ENCODE peak calls at places on chromosomes 16 and 17, in eight cellular contexts. L, Y, X, S, C, N, U and V are unnamed samples.

GRCh38 chr16:11319529-11320146 is 25.6 kb upstream of the RMI2 start:
- DNase-seq in N (no peak), X (no peak), C (no peak), U (no peak), Y (no peak), L (no peak), S (no peak), V (no peak)

GRCh38 chr16:83928341-83929055 is 24.5 kb upstream of the OSGIN1 start:
- DNase-seq in N (no peak), S (peak), X (no peak), Y (no peak), L (peak), U (peak), C (no peak), V (peak)

GRCh38 chr17:41567317-41567716 is 4.5 kb downstream of the KRT9 start:
- DNase-seq in Y (no peak), U (no peak), C (no peak), S (no peak), L (no peak), N (no peak), X (no peak), V (no peak)

GRCh38 chr17:76363107-76363801 is 9.5 kb upstream of the PRPSAP1 start:
- DNase-seq in L (no peak), S (no peak), X (no peak), C (no peak), U (peak), N (no peak), Y (no peak), V (no peak)

GRCh38 chr17:60073621-60074020 is 5.1 kb downstream of the HEATR6 start:
- DNase-seq in U (no peak), Y (no peak), X (no peak), N (no peak), S (no peak), C (no peak), L (no peak), V (no peak)

GRCh38 chr16:71807905-71808592 is 585 bp downstream of the AP1G1 start:
- DNase-seq in N (peak), L (peak), C (no peak), Y (peak), X (no peak), U (peak), S (no peak), V (no peak)

GRCh38 chr17:58232707-58233156 is 5.7 kb upstream of the LPO start:
- DNase-seq in N (peak), Y (no peak), X (no peak), U (peak), L (peak), C (no peak), S (no peak), V (peak)

GRCh38 chr16:66131156-66131807 is 235.2 kb upstream of the CDH5 start:
- DNase-seq in U (no peak), X (no peak), C (no peak), N (no peak), L (peak), S (no peak), Y (no peak), V (no peak)

GRCh38 chr16:68452176-68452575 is 3.9 kb upstream of the SMPD3 start:
- DNase-seq in N (no peak), L (no peak), C (no peak), X (no peak), U (no peak), Y (no peak), S (no peak), V (no peak)

GRCh38 chr17:7969434-7969833 is 33.0 kb upstream of the GUCY2D start:
- DNase-seq in L (no peak), C (no peak), U (no peak), X (no peak), Y (no peak), S (no peak), N (no peak), V (no peak)

GRCh38 chr17:8044819-8045810 is 6.3 kb downstream of the ALOX15B start:
- DNase-seq in U (no peak), Y (no peak), C (no peak), X (no peak), S (no peak), N (no peak), L (no peak), V (no peak)

GRCh38 chr16:68345958-68346635 is 35.3 kb downstream of the PRMT7 start:
- DNase-seq in X (no peak), U (no peak), S (no peak), L (no peak), Y (no peak), C (no peak), N (no peak), V (no peak)

GRCh38 chr16:68136515-68136914 is 51.3 kb downstream of the NFATC3 start:
- DNase-seq in U (no peak), X (no peak), Y (no peak), S (no peak), C (no peak), N (no peak), L (no peak), V (no peak)

GRCh38 chr17:81583589-81584337 is 31.6 kb upstream of the FAAP100 start:
- DNase-seq in S (no peak), Y (no peak), U (no peak), L (peak), N (no peak), X (no peak), C (no peak), V (no peak)

GRCh38 chr17:81578561-81579225 is 26.5 kb upstream of the FAAP100 start:
- DNase-seq in C (no peak), X (no peak), Y (no peak), S (no peak), L (no peak), N (no peak), U (no peak), V (no peak)

GRCh38 chr17:64470676-64471075 is 21.8 kb downstream of the MILR1 start:
- DNase-seq in Y (no peak), C (no peak), U (no peak), N (peak), L (no peak), X (no peak), S (no peak), V (no peak)

GRCh38 chr17:62801553-62801952 is 6.6 kb downstream of the MARCHF10 start:
- DNase-seq in Y (no peak), C (no peak), S (no peak), L (peak), N (no peak), X (no peak), U (peak), V (no peak)

GRCh38 chr17:36183001-36183810 is 6.8 kb upstream of the TBC1D3B start:
- DNase-seq in L (peak), X (no peak), C (no peak), U (peak), N (peak), S (peak), Y (peak), V (peak)

GRCh38 chr16:78216166-78216745 is 116.8 kb downstream of the WWOX start:
- DNase-seq in X (no peak), U (peak), S (no peak), C (no peak), Y (no peak), N (no peak), L (no peak), V (no peak)

GRCh38 chr17:44333371-44333770 is 8.7 kb upstream of the SLC25A39 start:
- DNase-seq in L (no peak), N (no peak), U (no peak), C (no peak), X (no peak), Y (no peak), S (no peak), V (no peak)

GRCh38 chr17:79519601-79520000 is 91.2 kb downstream of the RBFOX3 start:
- DNase-seq in L (no peak), N (no peak), C (no peak), Y (no peak), U (no peak), X (no peak), S (no peak), V (no peak)

GRCh38 chr17:79520134-79520892 is 90.5 kb downstream of the RBFOX3 start:
- DNase-seq in X (no peak), Y (no peak), S (no peak), L (no peak), N (no peak), U (no peak), C (no peak), V (no peak)

GRCh38 chr17:79520893-79521210 is 90.0 kb downstream of the RBFOX3 start:
- DNase-seq in Y (no peak), X (no peak), N (no peak), C (no peak), U (no peak), L (no peak), S (no peak), V (no peak)

GRCh38 chr17:79522414-79522813 is 88.4 kb downstream of the RBFOX3 start:
- DNase-seq in C (no peak), N (no peak), Y (no peak), U (no peak), L (no peak), S (no peak), X (no peak), V (no peak)

GRCh38 chr17:79521225-79521624 is 89.6 kb downstream of the RBFOX3 start:
- DNase-seq in C (no peak), L (no peak), Y (no peak), X (no peak), U (no peak), S (no peak), N (no peak), V (no peak)
- H3K27ac ChIP-seq in C (no peak), L (no peak), Y (no peak), X (no peak), U (no peak), S (no peak), N (no peak), V (no peak)

DNA sequence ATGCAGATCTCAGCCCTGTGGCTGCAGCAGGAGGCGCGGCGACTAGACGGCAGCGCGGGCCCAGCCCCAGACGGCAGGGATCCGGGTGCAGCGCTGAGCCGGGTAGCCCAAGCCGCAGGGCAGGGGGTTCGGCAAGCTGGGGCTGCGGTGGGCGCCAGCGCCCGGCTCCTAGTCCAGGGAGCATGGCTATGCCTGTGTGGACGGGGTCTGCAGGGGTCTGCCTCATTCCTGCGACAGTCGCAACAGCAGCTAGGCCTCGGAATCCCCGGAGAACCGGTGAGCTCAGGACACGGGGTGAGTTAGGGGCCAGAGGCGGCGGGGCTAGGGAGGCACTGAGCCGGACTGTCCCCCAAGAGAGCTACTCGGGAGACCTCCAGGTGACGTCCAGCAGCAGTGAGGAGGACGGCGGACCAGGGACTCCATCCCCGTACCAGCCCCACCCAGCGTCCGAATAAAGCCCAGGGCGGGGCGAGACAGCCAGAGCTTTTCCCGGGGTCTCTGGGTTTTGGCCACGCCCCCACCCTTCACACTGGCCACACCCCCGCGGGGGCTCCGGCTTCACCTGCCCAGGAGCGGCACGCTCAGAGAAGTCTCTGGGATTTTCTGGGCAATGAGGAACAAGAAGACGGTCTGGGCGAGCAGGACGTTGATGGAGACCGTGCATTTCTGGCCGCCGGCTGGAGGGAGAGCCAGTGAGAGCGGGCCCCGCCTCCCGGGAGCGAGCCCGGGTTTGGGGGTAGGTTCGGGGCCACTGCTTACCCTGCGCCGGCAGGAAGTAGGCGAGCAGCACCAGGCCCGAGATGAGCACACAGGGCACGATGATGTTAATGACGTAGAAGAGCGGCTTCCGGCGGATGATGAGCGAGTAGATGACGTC is 1.1 kb downstream of the C17orf107 start:
- DNase-seq in N (peak), X (no peak), S (peak), C (peak), L (no peak), U (peak), Y (no peak), V (no peak)
- H3K4me3 ChIP-seq in N (peak), X (no peak), S (peak), C (peak), L (no peak), U (no peak), Y (no peak), V (no peak)

GRCh38 chr17:4673169-4673568 is 30.8 kb downstream of the PELP1 start:
- DNase-seq in C (no peak), N (no peak), X (no peak), L (no peak), Y (no peak), S (no peak), U (no peak), V (no peak)

GRCh38 chr17:4675791-4676190 is 28.1 kb downstream of the PELP1 start:
- DNase-seq in C (no peak), Y (no peak), X (no peak), S (no peak), U (no peak), L (no peak), N (no peak), V (no peak)

GRCh38 chr17:4672055-4672630 is 30.7 kb upstream of the ALOX15 start:
- DNase-seq in Y (no peak), S (no peak), X (no peak), N (no peak), U (no peak), L (no peak), C (no peak), V (no peak)

GRCh38 chr17:4672726-4673125 is 31.2 kb downstream of the PELP1 start:
- DNase-seq in C (no peak), Y (no peak), L (no peak), S (no peak), X (no peak), U (no peak), N (no peak), V (no peak)

DNA sequence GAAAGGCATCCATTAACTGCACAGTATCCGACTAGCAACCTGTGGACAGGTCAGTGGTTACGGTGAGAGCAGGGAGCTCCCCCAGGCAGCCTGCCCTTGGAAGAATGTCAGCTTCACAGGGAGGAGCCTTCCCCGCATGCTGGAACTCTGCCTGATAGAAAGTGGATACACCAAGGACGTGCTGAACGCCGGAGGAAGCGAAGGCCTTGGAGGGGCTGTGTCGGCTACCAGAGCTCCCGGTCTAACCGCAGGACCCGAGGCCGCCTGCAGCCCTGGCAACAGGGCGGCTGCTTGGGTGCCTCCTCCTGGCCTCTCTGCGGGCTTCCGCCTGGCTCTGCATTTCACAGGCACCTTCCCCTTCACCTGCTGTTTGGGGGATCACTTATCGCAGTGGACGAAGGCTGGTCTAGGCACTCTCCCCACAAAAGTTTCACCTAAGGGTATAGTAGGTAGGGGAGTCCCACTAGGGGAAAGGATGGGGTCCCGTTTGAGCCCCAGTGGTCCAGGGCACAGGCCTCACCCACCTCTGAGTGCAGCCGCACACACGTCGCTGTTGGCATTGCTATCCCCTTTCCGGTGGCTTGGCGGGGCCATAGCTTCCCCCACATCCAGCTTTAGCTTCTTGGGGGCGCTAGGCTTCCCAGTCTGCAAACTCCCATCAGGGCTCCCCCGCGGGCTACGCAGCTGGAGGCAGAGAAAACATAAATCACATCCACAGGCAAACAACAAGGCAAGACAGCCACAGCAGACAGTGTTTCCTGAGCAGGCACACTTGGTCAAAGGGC is 29.8 kb downstream of the PELP1 start:
- DNase-seq in C (no peak), L (no peak), U (no peak), Y (no peak), S (no peak), N (no peak), X (no peak), V (no peak)
- H3K27ac ChIP-seq in C (no peak), L (no peak), U (no peak), Y (no peak), S (no peak), N (no peak), X (no peak), V (no peak)

DNA sequence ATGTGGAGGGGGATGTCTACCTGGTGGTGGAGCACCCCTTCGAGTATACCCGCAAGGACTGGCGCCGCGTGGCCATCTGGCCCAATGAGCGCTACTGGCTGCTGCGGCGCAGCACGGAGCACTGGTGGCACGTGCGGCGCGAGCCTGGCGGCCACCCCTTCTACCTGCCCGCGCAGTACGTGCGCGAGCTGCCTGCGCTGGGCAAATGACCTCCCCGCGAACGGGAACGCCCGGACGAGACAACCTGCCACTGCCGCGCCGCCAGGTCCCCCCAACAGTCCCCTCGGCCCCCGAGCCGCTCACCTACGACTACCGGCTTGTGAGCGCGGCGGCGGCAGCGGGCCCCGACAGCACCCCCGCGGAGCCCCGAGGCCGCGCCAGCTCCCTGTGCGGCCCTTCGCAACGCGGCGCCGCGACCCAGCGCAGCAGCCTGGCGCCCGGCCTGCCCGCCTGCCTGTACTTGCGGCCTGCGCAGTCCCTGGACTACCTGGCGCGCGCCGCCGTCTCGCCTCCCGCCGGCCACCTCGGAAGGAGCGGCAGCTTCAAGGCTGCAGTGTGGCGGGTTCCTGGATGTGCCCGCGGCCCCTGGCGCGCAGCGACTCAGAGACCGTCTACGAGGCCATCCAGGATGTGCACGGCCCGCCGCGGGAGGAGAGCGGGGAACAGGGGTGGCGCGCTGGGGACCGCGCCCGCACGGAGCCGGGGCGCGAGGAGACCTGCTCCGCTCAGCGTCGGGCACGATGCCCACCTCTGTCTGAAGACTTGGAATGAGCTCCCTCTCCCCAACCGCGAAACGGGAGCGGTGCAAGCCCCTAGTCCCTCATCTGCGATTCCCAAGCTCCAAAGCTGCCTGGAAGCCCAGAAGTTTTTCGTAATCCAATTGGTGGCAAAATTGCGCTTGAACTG is 48.7 kb upstream of the AMZ2 start:
- DNase-seq in L (no peak), S (peak), U (peak), N (peak), Y (no peak), C (no peak), X (no peak), V (no peak)
- H3K4me3 ChIP-seq in L (no peak), S (peak), U (peak), N (peak), Y (no peak), C (peak), X (peak), V (no peak)

GRCh38 chr16:31183432-31184428 is 3.8 kb downstream of the FUS start:
- DNase-seq in Y (no peak), C (no peak), N (no peak), U (peak), L (no peak), X (no peak), S (no peak), V (no peak)
- H3K27ac ChIP-seq in Y (no peak), C (no peak), N (no peak), U (no peak), L (no peak), X (no peak), S (no peak), V (no peak)

GRCh38 chr16:1537138-1537577 is 3.7 kb downstream of the TMEM204 start:
- DNase-seq in L (no peak), S (no peak), U (no peak), X (no peak), Y (no peak), N (no peak), C (no peak), V (no peak)
- H3K4me3 ChIP-seq in L (no peak), S (peak), U (no peak), X (no peak), Y (no peak), N (no peak), C (no peak), V (no peak)

GRCh38 chr16:70647461-70648359 is 1.4 kb downstream of the IL34 start:
- DNase-seq in X (no peak), Y (no peak), S (no peak), L (no peak), N (no peak), U (no peak), C (no peak), V (no peak)

GRCh38 chr16:70648606-70649005 is 2.2 kb downstream of the IL34 start:
- DNase-seq in C (no peak), N (no peak), S (no peak), U (peak), L (no peak), Y (no peak), X (no peak), V (no peak)

GRCh38 chr16:70644763-70645597 is 1.4 kb upstream of the IL34 start:
- DNase-seq in L (no peak), N (peak), C (no peak), U (no peak), S (no peak), Y (no peak), X (no peak), V (no peak)

GRCh38 chr16:70649300-70649699 is 2.9 kb downstream of the IL34 start:
- DNase-seq in C (no peak), U (peak), S (no peak), Y (no peak), L (peak), N (no peak), X (no peak), V (no peak)

GRCh38 chr16:70646260-70647241 is at the start of gene IL34:
- DNase-seq in U (peak), L (no peak), S (no peak), C (no peak), Y (peak), X (no peak), N (no peak), V (no peak)
- H3K27ac ChIP-seq in U (no peak), L (no peak), S (no peak), C (no peak), Y (no peak), X (peak), N (no peak), V (no peak)